ENCODE peak calls at places on chromosomes 13 and 19, in nine cellular contexts. E is iPS-NIHi11; O is dermis microvascular lymphatic vessel endothelial cell; G is thoracic aorta; K is iris pigment epithelial cell; B is Calu3; P is T follicular helper cell; S is neural progenitor cell; A is stimulated activated CD4-positive, alpha-beta T cell treated with anti-CD3 and anti-CD28 coated beads, Interleukin-2, amount 100 ng/mL, for 48 hours. J is an unnamed sample.

GRCh38 chr19:41203371-41203770 is 10.4 kb downstream of the CYP2S1 start:
- DNase-seq in S (no peak), O (no peak), A (no peak), B (no peak), G (no peak), E (no peak), K (no peak), P (no peak), J (no peak)

GRCh38 chr19:46721269-46722003 is 4.5 kb upstream of the PRKD2 start:
- DNase-seq in B (no peak), K (no peak), O (no peak), G (no peak), P (no peak), A (no peak), E (peak), S (peak), J (no peak)

GRCh38 chr19:50258918-50259372 is 55.5 kb downstream of the MYH14 start:
- DNase-seq in G (no peak), S (peak), E (peak), A (peak), K (no peak), O (no peak), B (peak), P (no peak), J (no peak)

GRCh38 chr19:33421368-33421767 is 47.9 kb downstream of the CEBPG start:
- DNase-seq in B (no peak), O (no peak), K (no peak), S (no peak), P (no peak), A (no peak), G (no peak), E (no peak), J (no peak)

GRCh38 chr13:80030491-80030890 is 310.4 kb downstream of the SPRY2 start:
- DNase-seq in K (no peak), E (peak), G (no peak), S (peak), A (no peak), P (no peak), O (peak), B (peak), J (no peak)

GRCh38 chr19:20664917-20665781 is 3.8 kb upstream of the ZNF626 start:
- DNase-seq in S (peak), E (peak), A (no peak), G (no peak), K (peak), B (no peak), P (no peak), O (no peak), J (no peak)

GRCh38 chr13:102261809-102262208 is 140.0 kb downstream of the FGF14 start:
- DNase-seq in K (no peak), O (no peak), G (no peak), A (no peak), E (no peak), P (no peak), B (no peak), S (no peak), J (no peak)

GRCh38 chr13:30872685-30873443 is 33.2 kb upstream of the MEDAG start:
- DNase-seq in A (no peak), G (no peak), O (peak), K (peak), P (no peak), E (peak), B (no peak), S (peak), J (no peak)

GRCh38 chr13:22110368-22110767 is 439.5 kb downstream of the FGF9 start:
- DNase-seq in B (no peak), S (no peak), A (no peak), K (no peak), E (no peak), O (no peak), P (no peak), G (peak), J (no peak)